ENCODE peak calls at places on chromosomes 12 and 14, in ten cellular contexts. T, Q, E, M, F, V, P, X, H and K are unnamed samples.

GRCh38 chr14:93648440-93649168 is 139.7 kb downstream of the PRIMA1 start:
- DNase-seq in T (no peak), Q (peak), E (no peak), M (no peak), F (no peak), V (no peak), P (no peak), X (no peak), H (no peak), K (no peak)

GRCh38 chr12:109291117-109291516 is 18.0 kb downstream of the FOXN4 start:
- DNase-seq in T (no peak), Q (no peak), E (no peak), M (no peak), F (peak), V (no peak), P (no peak), X (no peak), H (no peak), K (no peak)

GRCh38 chr12:120649442-120650248 is 9.2 kb downstream of the CABP1 start:
- DNase-seq in T (no peak), Q (no peak), E (no peak), M (no peak), F (peak), V (no peak), P (no peak), X (no peak), H (peak), K (no peak)

GRCh38 chr12:45621703-45622102 is 107.8 kb upstream of the ARID2 start:
- DNase-seq in T (no peak), Q (no peak), E (no peak), M (no peak), F (no peak), V (no peak), P (no peak), X (no peak), H (no peak), K (no peak)

GRCh38 chr12:102053062-102053349 is 8.8 kb downstream of the WASHC3 start:
- DNase-seq in T (no peak), Q (no peak), E (no peak), M (no peak), F (no peak), V (no peak), P (no peak), X (no peak), H (peak), K (no peak)

GRCh38 chr14:55580401-55581010 is 499 bp downstream of the KTN1 start:
- DNase-seq in T (no peak), Q (peak), E (peak), M (peak), F (peak), V (peak), P (peak), X (peak), H (peak), K (peak)

GRCh38 chr12:109461846-109462766 is 15.0 kb downstream of the KCTD10 start:
- DNase-seq in T (peak), Q (peak), E (peak), M (no peak), F (peak), V (peak), P (peak), X (peak), H (peak), K (peak)

GRCh38 chr14:60695327-60695726 is 28.8 kb downstream of the SIX4 start:
- DNase-seq in T (no peak), Q (no peak), E (no peak), M (no peak), F (no peak), V (no peak), P (no peak), X (no peak), H (no peak), K (no peak)

GRCh38 chr14:92603309-92604257 is 90.0 kb downstream of the RIN3 start:
- DNase-seq in T (no peak), Q (peak), E (peak), M (no peak), F (no peak), V (peak), P (peak), X (no peak), H (no peak), K (peak)

GRCh38 chr14:62866376-62866775 is 178.9 kb downstream of the KCNH5 start:
- DNase-seq in T (no peak), Q (no peak), E (no peak), M (no peak), F (no peak), V (no peak), P (no peak), X (no peak), H (no peak), K (no peak)
- TF ChIP-seq CTCF in T (no peak), Q (no peak), E (no peak), M (no peak), F (no peak), V (no peak), P (no peak), X (no peak), H (no peak), K (no peak)

GRCh38 chr12:6361834-6362233 is 13.5 kb downstream of the SCNN1A start:
- DNase-seq in T (no peak), Q (peak), E (peak), M (peak), F (peak), V (no peak), P (no peak), X (peak), H (no peak), K (peak)
- TF ChIP-seq POLR2A in T (no peak), Q (peak), E (no peak), M (peak), F (no peak), V (no peak), P (no peak), X (no peak), H (no peak), K (no peak)

GRCh38 chr14:54337314-54337713 is 59.5 kb upstream of the CDKN3 start:
- DNase-seq in T (no peak), Q (no peak), E (no peak), M (no peak), F (no peak), V (no peak), P (no peak), X (no peak), H (no peak), K (no peak)

GRCh38 chr14:54339771-54340170 is 57.0 kb upstream of the CDKN3 start:
- DNase-seq in T (no peak), Q (no peak), E (no peak), M (no peak), F (no peak), V (no peak), P (no peak), X (no peak), H (no peak), K (no peak)

GRCh38 chr14:54342806-54343205 is 54.0 kb upstream of the CDKN3 start:
- DNase-seq in T (no peak), Q (no peak), E (no peak), M (no peak), F (no peak), V (no peak), P (no peak), X (no peak), H (no peak), K (no peak)

GRCh38 chr14:54335569-54336155 is 61.1 kb upstream of the CDKN3 start:
- DNase-seq in T (no peak), Q (peak), E (no peak), M (no peak), F (no peak), V (no peak), P (no peak), X (no peak), H (no peak), K (no peak)

GRCh38 chr14:54338696-54339317 is 58.0 kb upstream of the CDKN3 start:
- DNase-seq in T (no peak), Q (peak), E (no peak), M (no peak), F (no peak), V (no peak), P (no peak), X (no peak), H (no peak), K (no peak)
- TF ChIP-seq CTCF in T (peak), Q (peak), E (no peak), M (peak), F (no peak), V (no peak), P (peak), X (no peak), H (peak), K (no peak)

DNA sequence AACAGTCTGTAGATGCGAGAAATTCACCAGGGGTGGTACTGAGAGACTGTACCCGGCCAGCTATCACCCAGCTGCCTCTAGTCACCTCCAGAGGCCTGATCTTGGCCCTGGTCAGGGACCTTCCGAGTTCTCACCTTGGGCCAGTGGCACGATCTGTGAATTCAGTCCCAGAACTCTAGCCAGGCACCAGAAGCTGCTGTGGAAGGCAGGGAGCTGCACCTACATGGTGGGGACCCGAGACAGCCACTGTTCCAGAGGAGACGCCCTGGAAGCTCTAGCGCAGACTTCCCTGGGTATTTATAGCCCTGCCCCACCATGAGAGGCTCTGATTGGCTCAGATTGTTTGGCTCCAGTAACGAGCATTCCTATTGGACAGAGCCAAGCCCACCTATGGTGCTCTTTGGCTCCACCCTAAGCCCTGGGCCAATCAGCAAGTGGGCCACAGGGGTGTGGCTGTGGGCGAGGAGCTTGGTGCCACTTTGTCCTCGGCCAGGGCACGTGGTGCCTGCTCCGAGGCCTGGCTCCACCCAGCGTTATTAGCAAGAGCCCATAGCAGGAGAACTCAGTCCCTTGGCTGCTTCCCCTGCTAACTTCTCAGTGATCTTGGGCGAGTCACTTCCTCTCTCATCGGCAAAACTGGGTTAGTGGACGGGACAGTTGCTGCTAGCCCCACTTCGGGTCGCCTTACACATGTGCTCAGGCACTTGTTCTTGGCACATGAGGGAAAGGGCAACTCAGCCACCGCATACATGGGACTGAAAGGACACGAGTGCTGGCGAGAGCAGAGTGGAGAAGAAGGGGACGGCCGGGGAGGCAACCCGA is 89.0 kb upstream of the BCL11B start:
- DNase-seq in T (no peak), Q (peak), E (no peak), M (no peak), F (no peak), V (no peak), P (no peak), X (no peak), H (no peak), K (no peak)
- TF ChIP-seq POLR2A in T (no peak), Q (no peak), E (no peak), M (no peak), F (no peak), V (no peak), P (no peak), X (no peak), H (no peak), K (no peak)

DNA sequence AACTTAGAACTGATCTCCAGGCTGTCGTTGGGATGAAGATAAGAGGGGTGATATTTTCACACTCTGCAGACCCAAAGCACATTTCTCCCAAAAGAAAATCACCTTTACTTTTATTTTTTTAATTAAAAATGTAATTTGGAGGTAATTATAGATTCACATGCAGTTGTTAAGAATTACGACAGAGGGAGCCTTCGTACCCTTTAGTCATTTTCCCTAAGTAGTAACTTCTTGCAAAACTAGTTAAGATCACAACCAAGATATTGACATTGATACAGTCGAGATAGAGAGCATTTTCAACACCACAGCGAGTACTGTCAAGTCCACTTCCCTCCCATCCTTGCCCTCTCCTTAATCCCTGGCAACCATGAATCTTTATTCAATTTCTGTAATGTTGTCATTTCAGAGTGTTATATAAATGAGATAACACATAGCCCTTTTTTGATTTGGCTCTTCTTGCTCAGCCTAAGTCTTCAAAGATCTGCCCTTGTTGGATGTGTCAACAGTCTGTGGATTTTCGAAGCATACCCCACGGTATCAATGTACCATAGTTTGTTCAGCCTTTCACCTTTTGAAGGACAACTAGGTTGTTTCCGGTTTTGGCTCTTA is 39.6 kb downstream of the DNAH10 start:
- DNase-seq in T (no peak), Q (peak), E (no peak), M (no peak), F (no peak), V (no peak), P (no peak), X (no peak), H (no peak), K (no peak)
- TF ChIP-seq CTCF in T (no peak), Q (peak), E (no peak), M (peak), F (no peak), V (no peak), P (no peak), X (no peak), H (no peak), K (peak)

DNA sequence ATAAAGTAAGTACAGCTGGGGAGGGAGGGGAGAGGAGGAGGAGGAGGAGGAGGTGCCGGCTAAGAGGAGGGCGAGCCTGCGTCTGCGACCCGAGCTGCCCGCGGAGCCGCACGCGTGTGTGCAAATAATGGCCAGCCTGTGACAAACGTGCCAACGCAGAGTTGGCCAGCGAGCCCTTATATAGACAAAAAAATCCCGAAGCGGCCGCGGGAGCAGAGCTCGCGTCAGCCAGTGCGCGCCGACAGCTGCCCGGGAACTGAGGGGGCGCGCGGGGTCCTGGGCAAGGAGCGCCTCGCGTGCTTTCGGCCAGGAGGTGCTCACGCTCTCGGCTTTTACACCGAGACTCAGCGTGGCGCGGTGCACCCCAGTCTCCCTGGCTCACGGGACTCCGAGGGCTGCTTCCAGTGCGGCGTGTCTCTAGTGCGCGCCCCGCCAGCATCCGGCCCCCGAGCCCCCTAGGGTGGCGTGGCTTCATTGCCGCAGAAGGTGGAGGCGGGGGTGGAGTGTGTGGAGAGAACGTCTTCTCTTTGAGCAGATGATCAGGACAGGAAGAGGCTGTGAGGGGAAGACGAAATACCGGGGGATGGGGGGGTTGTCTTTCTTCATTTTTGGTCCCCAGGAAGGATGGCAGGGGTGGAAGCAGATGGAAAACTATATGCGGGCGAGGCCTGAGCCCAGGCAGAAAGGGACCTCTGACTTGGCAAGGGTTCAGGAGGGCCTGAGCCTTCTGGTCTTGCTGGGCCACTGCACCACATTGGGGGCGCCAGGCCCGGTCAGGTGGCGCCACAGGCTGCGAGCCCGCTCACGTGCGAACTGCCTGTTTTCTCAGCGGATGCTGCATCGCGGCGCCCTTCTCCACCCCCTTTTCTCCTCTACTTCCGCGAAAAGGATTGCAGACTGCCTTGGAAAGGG is 659 bp downstream of the SLC16A7 start:
- DNase-seq in T (peak), Q (peak), E (peak), M (peak), F (peak), V (peak), P (peak), X (peak), H (peak), K (peak)
- TF ChIP-seq POLR2A in T (peak), Q (no peak), E (no peak), M (peak), F (no peak), V (peak), P (no peak), X (peak), H (peak), K (peak)

DNA sequence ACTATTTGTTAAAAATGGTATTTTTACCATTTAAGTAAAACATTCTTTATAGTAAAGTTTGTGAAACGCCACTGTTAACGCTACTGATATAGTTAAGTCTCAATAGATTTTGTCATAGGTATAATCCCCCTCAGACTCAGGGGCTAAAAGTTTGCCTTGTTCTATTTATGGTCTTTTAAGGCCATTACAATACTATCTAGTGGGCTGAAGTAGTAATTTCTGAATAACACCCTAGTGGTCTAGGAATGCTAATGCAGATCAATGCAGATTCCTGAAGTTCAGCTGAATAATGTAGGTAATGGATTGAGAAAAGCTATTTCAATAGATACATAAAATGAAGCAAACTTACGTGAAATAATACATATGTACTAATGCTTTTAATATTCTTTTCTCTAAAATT is 989.3 kb upstream of the NOVA1 start:
- DNase-seq in T (no peak), Q (no peak), E (no peak), M (no peak), F (no peak), V (no peak), P (no peak), X (no peak), H (no peak), K (no peak)
- TF ChIP-seq CTCF in T (no peak), Q (no peak), E (no peak), M (no peak), F (no peak), V (no peak), P (no peak), X (no peak), H (no peak), K (no peak)